ENCODE peak calls at places on chromosomes 6 and 20, in six cellular contexts. X, T, J, I, W and U are unnamed samples.

GRCh38 chr20:57529810-57530209 is 4.9 kb upstream of the CTCFL start:
- DNase-seq in X (no peak), I (no peak), T (no peak), W (no peak), J (no peak), U (no peak)

GRCh38 chr6:31120151-31120915 is at the start of gene CDSN:
- DNase-seq in W (no peak), X (no peak), T (no peak), J (no peak), I (no peak), U (no peak)

GRCh38 chr6:135162678-135163439 is 18.2 kb upstream of the MYB start:
- DNase-seq in T (peak), J (peak), W (peak), I (no peak), X (peak), U (no peak)

GRCh38 chr6:155599571-155599970 is 143.9 kb upstream of the NOX3 start:
- DNase-seq in T (no peak), J (no peak), W (no peak), I (no peak), X (no peak), U (no peak)

GRCh38 chr6:13512900-13513299 is 25.5 kb upstream of the GFOD1 start:
- DNase-seq in J (no peak), T (no peak), W (no peak), I (no peak), X (no peak), U (no peak)

GRCh38 chr20:61437280-61438206 is 185.5 kb downstream of the CDH4 start:
- DNase-seq in W (no peak), I (peak), T (no peak), X (no peak), J (no peak), U (no peak)

GRCh38 chr6:99614430-99615161 is 8.0 kb downstream of the PRDM13 start:
- DNase-seq in W (peak), I (no peak), X (no peak), T (peak), J (no peak), U (no peak)

GRCh38 chr20:58174708-58175287 is 53.7 kb downstream of the ANKRD60 start:
- DNase-seq in I (no peak), T (no peak), J (no peak), X (no peak), W (no peak), U (no peak)

GRCh38 chr6:90304308-90304707 is 7.7 kb upstream of the BACH2 start:
- DNase-seq in J (no peak), I (no peak), W (peak), X (no peak), T (no peak), U (no peak)

GRCh38 chr20:37538003-37538402 is 10.3 kb upstream of the BLCAP start:
- DNase-seq in J (no peak), W (peak), I (no peak), X (no peak), T (peak), U (no peak)

GRCh38 chr20:19974621-19975435 is 42.3 kb upstream of the NAA20 start:
- DNase-seq in T (peak), W (peak), X (peak), I (peak), J (no peak), U (no peak)
- TF ChIP-seq POLR2A in T (no peak), W (no peak), X (no peak), I (peak), J (no peak), U (peak)

GRCh38 chr6:151399679-151400078 is 8.3 kb upstream of the ZBTB2 start:
- DNase-seq in J (no peak), W (no peak), X (no peak), T (no peak), I (no peak), U (no peak)
- TF ChIP-seq POLR2A in J (no peak), W (no peak), X (no peak), T (no peak), I (no peak), U (no peak)

GRCh38 chr6:10529231-10529801 is 8.2 kb downstream of the GCNT2 start:
- DNase-seq in J (no peak), T (peak), X (peak), W (no peak), I (peak), U (no peak)
- TF ChIP-seq POLR2A in J (no peak), T (no peak), X (no peak), W (no peak), I (no peak), U (no peak)

GRCh38 chr6:119020597-119021561 is 57.6 kb downstream of the FAM184A start:
- DNase-seq in J (no peak), W (no peak), X (no peak), I (no peak), T (no peak), U (no peak)
- TF ChIP-seq POLR2A in J (no peak), W (no peak), X (no peak), I (no peak), T (no peak), U (no peak)

DNA sequence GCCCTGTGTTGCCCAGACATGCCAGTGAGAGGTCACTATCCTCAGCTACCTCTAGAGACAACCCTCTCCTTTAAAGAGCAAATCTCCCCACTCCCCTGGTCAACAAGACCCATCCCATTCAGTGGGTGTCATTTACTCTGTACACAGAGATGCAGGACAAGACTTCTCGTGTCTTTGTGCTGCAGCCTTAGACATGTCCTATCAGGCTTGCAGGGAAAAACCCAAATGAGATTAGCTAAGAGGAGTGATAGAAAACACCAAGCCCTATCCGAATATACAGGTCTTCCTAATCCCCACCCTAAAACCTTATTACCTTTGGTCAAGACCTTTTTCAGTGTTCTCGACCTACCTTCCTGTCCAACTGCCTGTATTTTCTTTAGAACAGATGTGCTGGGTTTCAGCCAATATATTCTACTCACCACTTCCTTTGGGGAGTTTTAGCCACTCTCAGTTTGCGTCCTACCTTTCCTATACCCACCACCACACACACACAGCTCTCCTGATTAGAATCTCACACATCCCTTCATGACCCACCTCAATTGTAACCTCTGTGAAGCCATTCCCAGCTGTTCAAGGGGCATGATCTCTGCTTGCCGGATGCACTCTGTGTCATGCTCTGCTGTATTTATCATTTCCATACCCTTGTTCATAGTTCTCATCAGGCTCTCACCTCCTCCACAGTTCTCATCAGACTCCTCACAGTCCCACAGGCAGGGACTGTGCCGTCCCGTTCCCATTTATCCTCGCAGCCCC is 39.7 kb downstream of the TRAM2 start:
- DNase-seq in W (no peak), T (no peak), J (no peak), I (no peak), X (no peak), U (no peak)
- TF ChIP-seq POLR2A in W (no peak), T (no peak), J (no peak), I (no peak), X (no peak), U (no peak)

DNA sequence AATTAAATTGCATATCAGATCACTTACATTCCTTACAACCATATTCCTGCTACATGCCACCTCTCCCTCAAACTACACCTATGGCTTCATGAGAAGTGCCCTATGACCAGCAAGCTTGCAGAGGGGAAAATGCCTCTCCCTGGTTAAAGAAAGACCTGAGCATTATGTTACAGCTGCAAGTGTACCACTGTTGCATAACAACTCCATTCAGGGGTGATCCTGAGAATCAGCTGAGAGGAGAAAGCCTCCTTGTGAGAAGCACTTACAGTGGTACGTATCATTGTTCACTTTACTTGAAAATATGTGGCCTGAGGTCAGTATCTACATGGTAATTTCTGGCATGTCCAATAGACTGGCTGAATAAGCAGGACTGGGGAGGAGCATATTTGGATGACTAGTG is 19.9 kb downstream of the PDSS2 start:
- DNase-seq in W (no peak), J (no peak), T (no peak), X (no peak), I (no peak), U (no peak)
- TF ChIP-seq POLR2A in W (no peak), J (no peak), T (no peak), X (no peak), I (no peak), U (no peak)

GRCh38 chr6:35688605-35689322 is at the start of gene FKBP5:
- DNase-seq in J (peak), T (peak), I (peak), X (peak), W (peak), U (peak)
- TF ChIP-seq POLR2A in J (peak), T (peak), I (peak), X (peak), W (peak), U (peak)

DNA sequence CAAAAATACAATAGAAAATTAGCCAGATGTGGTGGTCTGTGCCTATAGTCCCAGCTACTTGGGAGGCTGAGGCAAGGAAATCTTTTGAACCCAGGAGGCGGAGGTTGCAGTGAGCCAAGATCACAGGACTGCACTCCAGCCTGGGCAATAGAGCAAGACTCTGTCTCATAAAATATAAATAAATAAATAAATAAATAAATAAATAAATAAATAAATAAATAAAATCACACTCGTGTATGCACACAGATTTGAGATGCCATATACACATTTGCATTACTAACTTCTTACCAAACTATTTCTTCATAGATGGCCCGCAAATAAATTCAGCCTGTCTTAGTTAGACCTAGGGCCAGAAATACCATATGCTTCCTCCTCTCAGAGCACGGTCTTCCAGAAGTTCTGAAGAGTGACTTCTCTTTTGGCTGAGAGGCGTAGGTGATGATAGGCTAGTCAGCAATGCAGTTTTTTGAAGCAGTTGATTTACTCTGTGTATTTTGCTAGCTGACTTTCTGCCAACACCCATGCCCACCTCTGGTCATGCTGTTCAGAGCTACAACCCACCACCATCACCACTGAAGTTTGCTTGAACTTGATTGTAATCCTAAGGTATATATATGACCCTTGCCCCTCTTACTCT is 150.1 kb downstream of the SASH1 start:
- DNase-seq in X (no peak), J (no peak), I (no peak), W (no peak), T (no peak), U (no peak)
- TF ChIP-seq POLR2A in X (no peak), J (no peak), I (no peak), W (no peak), T (no peak), U (no peak)

GRCh38 chr6:136791296-136792065 is 796 bp downstream of the MAP3K5 start:
- DNase-seq in T (peak), W (peak), I (peak), X (peak), J (peak), U (no peak)
- TF ChIP-seq POLR2A in T (peak), W (peak), I (peak), X (peak), J (peak), U (peak)

GRCh38 chr20:63968136-63968927 is 1.4 kb downstream of the ZNF512B start:
- DNase-seq in X (no peak), J (no peak), I (no peak), W (peak), T (peak), U (no peak)
- TF ChIP-seq POLR2A in X (no peak), J (no peak), I (no peak), W (no peak), T (no peak), U (no peak)